ENCODE peak calls at places on chromosomes 11 and 22, in seven cellular contexts. A, H, Z, Y, P, J and F are unnamed samples.

GRCh38 chr11:29051935-29052334 is 943.7 kb downstream of the METTL15 start:
- DNase-seq in Z (no peak), J (no peak), P (no peak), A (no peak), H (no peak), Y (no peak), F (no peak)

GRCh38 chr11:10657308-10658271 is 36.0 kb downstream of the IRAG1 start:
- DNase-seq in H (no peak), Y (no peak), A (no peak), J (no peak), P (no peak), Z (no peak), F (no peak)

GRCh38 chr11:12741671-12742216 is 67.5 kb downstream of the TEAD1 start:
- DNase-seq in Y (no peak), P (no peak), J (no peak), A (no peak), Z (no peak), H (no peak), F (no peak)

GRCh38 chr11:108825381-108825780 is 160.5 kb downstream of the DDX10 start:
- DNase-seq in A (no peak), H (no peak), J (no peak), Y (no peak), P (no peak), Z (no peak), F (no peak)

GRCh38 chr22:47204002-47204979 is 441.8 kb downstream of the TBC1D22A start:
- DNase-seq in Y (no peak), P (no peak), Z (no peak), A (no peak), H (no peak), J (peak; percentile 22), F (no peak)

GRCh38 chr11:44763111-44763820 is 36.5 kb downstream of the TSPAN18 start:
- DNase-seq in P (no peak), H (no peak), A (no peak), Y (no peak), J (no peak), Z (no peak), F (no peak)

GRCh38 chr11:3143136-3143880 is 21.8 kb downstream of the OSBPL5 start:
- DNase-seq in J (no peak), Z (no peak), H (no peak), Y (no peak), A (no peak), P (no peak), F (no peak)

GRCh38 chr11:6864436-6864835 is 1.6 kb downstream of the OR10A2 start:
- DNase-seq in Y (no peak), P (no peak), A (no peak), J (no peak), Z (no peak), H (no peak), F (no peak)

GRCh38 chr11:9573775-9574555 is 495 bp downstream of the WEE1 start:
- DNase-seq in Y (peak; percentile 66), Z (peak; percentile 30), A (no peak), H (peak; percentile 18), P (no peak), J (no peak), F (no peak)

GRCh38 chr11:6625832-6626420 is 6.7 kb upstream of the TPP1 start:
- DNase-seq in J (no peak), A (no peak), Z (no peak), Y (no peak), H (no peak), P (no peak), F (no peak)

GRCh38 chr11:29432719-29433325 is 584.0 kb downstream of the KCNA4 start:
- DNase-seq in J (no peak), A (no peak), P (no peak), Z (no peak), H (peak; percentile 9), Y (peak; percentile 14), F (no peak)

GRCh38 chr11:35389112-35389511 is 30.2 kb downstream of the SLC1A2 start:
- DNase-seq in Y (no peak), J (no peak), Z (no peak), H (no peak), P (no peak), A (no peak), F (no peak)

GRCh38 chr11:76628408-76628947 is 42.1 kb downstream of the LRRC32 start:
- DNase-seq in A (no peak), Y (no peak), Z (no peak), H (no peak), J (no peak), P (no peak), F (no peak)

GRCh38 chr11:58222730-58223129 is 6.0 kb downstream of the OR10Q1 start:
- DNase-seq in J (no peak), Z (no peak), P (no peak), H (no peak), A (no peak), Y (no peak), F (no peak)

GRCh38 chr11:83840326-83840725 is 554.2 kb upstream of the CCDC90B start:
- DNase-seq in Z (no peak), Y (no peak), P (no peak), J (no peak), A (no peak), H (no peak), F (no peak)

GRCh38 chr11:83835423-83835822 is 549.3 kb upstream of the CCDC90B start:
- DNase-seq in P (no peak), A (no peak), Y (no peak), Z (no peak), H (no peak), J (no peak), F (no peak)

GRCh38 chr11:83831929-83832328 is 545.8 kb upstream of the CCDC90B start:
- DNase-seq in P (no peak), Y (no peak), A (no peak), H (no peak), Z (no peak), J (no peak), F (no peak)

GRCh38 chr11:83836883-83837654 is 550.9 kb upstream of the CCDC90B start:
- DNase-seq in J (no peak), Y (peak; percentile 69), A (no peak), H (peak; percentile 39), Z (peak; percentile 19), P (no peak), F (peak; percentile 23)
- TF ChIP-seq CTCF in J (peak; percentile 41), Y (peak; percentile 84), A (no peak), H (peak; percentile 82), Z (peak; percentile 29), P (no peak), F (peak; percentile 54)

GRCh38 chr11:124327775-124328174 is 7.8 kb upstream of the OR8D2 start:
- DNase-seq in P (no peak), A (no peak), Z (no peak), J (no peak), H (no peak), Y (no peak), F (no peak)

GRCh38 chr11:124331873-124332272 is 11.9 kb upstream of the OR8D2 start:
- DNase-seq in J (no peak), P (no peak), H (no peak), Y (no peak), Z (no peak), A (no peak), F (no peak)

GRCh38 chr11:124329787-124330478 is 9.9 kb upstream of the OR8D2 start:
- DNase-seq in Z (no peak), J (no peak), P (no peak), Y (no peak), H (no peak), A (no peak), F (no peak)
- TF ChIP-seq CTCF in Z (no peak), J (no peak), P (no peak), Y (no peak), H (no peak), A (no peak), F (no peak)

GRCh38 chr11:128734439-128735224 is 40.8 kb downstream of the FLI1 start:
- DNase-seq in Y (no peak), J (peak; percentile 80), H (no peak), P (no peak), A (no peak), Z (no peak), F (no peak)

GRCh38 chr11:128738942-128739341 is 45.1 kb downstream of the FLI1 start:
- DNase-seq in Z (no peak), A (no peak), P (no peak), J (no peak), H (no peak), Y (no peak), F (no peak)

GRCh38 chr11:128737704-128738103 is 43.8 kb downstream of the FLI1 start:
- DNase-seq in P (no peak), Y (no peak), J (no peak), H (no peak), Z (no peak), A (no peak), F (no peak)

GRCh38 chr11:128733440-128734115 is 39.7 kb downstream of the FLI1 start:
- DNase-seq in J (no peak), A (no peak), Z (no peak), H (no peak), Y (peak; percentile 31), P (no peak), F (no peak)

GRCh38 chr11:128735935-128736610 is 42.2 kb downstream of the FLI1 start:
- DNase-seq in H (no peak), Y (no peak), Z (no peak), P (no peak), A (no peak), J (no peak), F (no peak)
- TF ChIP-seq CTCF in H (no peak), Y (no peak), Z (no peak), P (no peak), A (no peak), J (no peak), F (no peak)

GRCh38 chr22:35838849-35839646 is 121.4 kb downstream of the APOL5 start:
- DNase-seq in A (no peak), P (no peak), H (peak; percentile 14), Z (peak; percentile 25), J (peak; percentile 36), Y (no peak), F (no peak)
- TF ChIP-seq CTCF in A (no peak), P (no peak), H (peak; percentile 47), Z (peak; percentile 35), J (no peak), Y (peak; percentile 61), F (no peak)

DNA sequence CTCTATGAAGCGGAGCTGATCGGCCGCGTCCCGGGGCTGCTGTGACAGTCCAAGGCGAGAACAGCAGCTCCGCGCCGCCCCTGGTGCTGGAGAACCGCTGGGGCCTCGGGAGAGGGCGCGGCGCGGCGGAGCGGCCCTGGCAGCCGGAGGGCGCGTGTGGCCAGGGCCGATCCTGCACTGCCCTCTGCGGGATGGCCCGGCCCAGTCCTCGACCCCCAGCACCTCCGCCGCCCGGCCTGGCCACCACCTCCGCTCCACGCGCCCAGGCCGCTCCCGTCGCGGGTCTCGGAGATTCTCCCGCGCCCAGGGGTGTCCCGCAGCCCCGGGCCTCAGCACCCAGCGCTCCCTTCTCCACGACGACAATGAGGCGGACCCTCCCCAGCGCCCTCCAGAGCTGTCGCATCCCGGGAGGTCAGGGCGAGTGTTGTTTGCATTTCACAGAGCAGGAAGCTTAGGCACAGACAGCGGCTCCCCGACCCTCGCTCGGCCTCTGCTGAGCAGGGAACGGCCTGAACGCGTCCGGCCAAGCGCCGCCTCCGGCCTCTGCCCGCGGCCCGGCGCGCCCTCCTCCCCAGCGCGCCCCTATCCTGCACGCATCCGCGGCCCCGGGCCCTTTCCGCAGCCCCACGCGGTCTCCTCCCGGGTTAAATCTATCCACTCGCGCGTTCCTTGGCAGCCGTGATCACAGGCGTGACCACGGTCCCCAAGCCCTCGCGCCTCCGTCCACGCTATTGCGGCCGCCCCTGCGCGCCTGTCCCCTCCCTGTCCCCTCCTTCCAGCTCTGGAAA is 109.7 kb downstream of the WNT7B start:
- DNase-seq in Y (peak; percentile 87), A (no peak), P (no peak), J (no peak), H (peak; percentile 44), Z (no peak), F (peak; percentile 46)
- TF ChIP-seq CTCF in Y (no peak), A (no peak), P (no peak), J (no peak), H (peak; percentile 46), Z (peak; percentile 27), F (no peak)

GRCh38 chr22:40193429-40194421 is 16.0 kb downstream of the TNRC6B start:
- DNase-seq in H (no peak), J (no peak), Y (no peak), P (no peak), Z (no peak), A (no peak), F (no peak)
- TF ChIP-seq CTCF in H (peak; percentile 56), J (no peak), Y (peak; percentile 34), P (no peak), Z (peak; percentile 14), A (no peak), F (peak; percentile 17)